ENCODE peak calls at places on chromosomes 11 and 22, in five cellular contexts. F, N, T, W and V are unnamed samples.
A peak's percentile ranks its signal among the peaks of the same experiment; 100 is the strongest.

GRCh38 chr11:85948884-85949283 is 93.7 kb downstream of the CCDC83 start:
- DNase-seq in T (no peak), W (peak; percentile 27), N (no peak), F (no peak), V (no peak)

GRCh38 chr22:39301926-39302325 is 17.5 kb downstream of the RPL3 start:
- DNase-seq in T (no peak), W (no peak), N (no peak), F (no peak), V (no peak)

GRCh38 chr11:111878385-111878765 is 590 bp downstream of the FDXACB1 start:
- DNase-seq in T (no peak), F (no peak), W (no peak), N (no peak), V (no peak)

GRCh38 chr11:29628584-29628983 is 388.2 kb downstream of the KCNA4 start:
- DNase-seq in N (no peak), T (no peak), W (no peak), F (no peak), V (no peak)

GRCh38 chr22:50303848-50304527 is 3.5 kb downstream of the PLXNB2 start:
- DNase-seq in T (peak; percentile 70), N (no peak), F (peak; percentile 69), W (no peak), V (peak; percentile 87)

GRCh38 chr11:9615031-9615451 is 41.6 kb downstream of the WEE1 start:
- DNase-seq in W (no peak), F (no peak), N (no peak), T (no peak), V (peak; percentile 5)

GRCh38 chr11:94537051-94537600 is 6.6 kb upstream of the FUT4 start:
- DNase-seq in N (no peak), T (no peak), W (peak; percentile 75), F (no peak), V (no peak)

GRCh38 chr11:707817-708420 is 1.9 kb downstream of the EPS8L2 start:
- DNase-seq in N (no peak), W (peak; percentile 27), T (no peak), F (no peak), V (no peak)

GRCh38 chr22:26429458-26430238 is 588 bp downstream of the ASPHD2 start:
- DNase-seq in N (no peak), T (no peak), W (no peak), F (no peak), V (no peak)

GRCh38 chr11:124481365-124482323 is 36.1 kb upstream of the OR8B8 start:
- DNase-seq in N (no peak), F (peak; percentile 40), T (no peak), W (peak; percentile 66), V (no peak)

GRCh38 chr11:820655-821512 is 2.2 kb downstream of the PNPLA2 start:
- DNase-seq in N (peak; percentile 93), T (peak; percentile 96), F (peak; percentile 93), W (no peak), V (peak; percentile 90)

GRCh38 chr11:46210133-46210636 is 67.3 kb upstream of the CREB3L1 start:
- DNase-seq in F (no peak), N (no peak), W (peak; percentile 62), T (no peak), V (no peak)

GRCh38 chr11:110311783-110312578 is 15.6 kb upstream of the RDX start:
- DNase-seq in T (no peak), F (no peak), N (no peak), W (peak; percentile 74), V (no peak)

GRCh38 chr11:19713221-19714092 is 820 bp downstream of the NAV2 start:
- DNase-seq in N (no peak), F (peak; percentile 57), W (no peak), T (no peak), V (no peak)

GRCh38 chr11:74256370-74257133 is 54.9 kb downstream of the P4HA3 start:
- DNase-seq in W (no peak), T (no peak), F (no peak), N (no peak), V (no peak)

GRCh38 chr11:2813141-2813908 is 72.2 kb downstream of the CDKN1C start:
- DNase-seq in W (peak; percentile 82), N (no peak), T (peak; percentile 37), F (peak; percentile 29), V (peak; percentile 52)

GRCh38 chr11:118522571-118523072 is 4.7 kb upstream of the TTC36 start:
- DNase-seq in F (no peak), N (no peak), T (no peak), W (peak; percentile 36), V (no peak)

GRCh38 chr11:121464352-121464946 is 11.7 kb upstream of the SORL1-AS1 start:
- DNase-seq in F (peak; percentile 79), W (peak; percentile 97), T (no peak), N (peak; percentile 73), V (no peak)

GRCh38 chr11:121461843-121462242 is 9.1 kb upstream of the SORL1-AS1 start:
- DNase-seq in T (no peak), N (no peak), F (no peak), W (no peak), V (no peak)

GRCh38 chr11:121465709-121466062 is 12.9 kb upstream of the SORL1-AS1 start:
- DNase-seq in T (no peak), F (no peak), N (no peak), W (no peak), V (no peak)

GRCh38 chr11:121466063-121466794 is 13.5 kb upstream of the SORL1-AS1 start:
- DNase-seq in T (peak; percentile 80), W (peak; percentile 97), N (peak; percentile 88), F (peak; percentile 95), V (peak; percentile 88)

DNA sequence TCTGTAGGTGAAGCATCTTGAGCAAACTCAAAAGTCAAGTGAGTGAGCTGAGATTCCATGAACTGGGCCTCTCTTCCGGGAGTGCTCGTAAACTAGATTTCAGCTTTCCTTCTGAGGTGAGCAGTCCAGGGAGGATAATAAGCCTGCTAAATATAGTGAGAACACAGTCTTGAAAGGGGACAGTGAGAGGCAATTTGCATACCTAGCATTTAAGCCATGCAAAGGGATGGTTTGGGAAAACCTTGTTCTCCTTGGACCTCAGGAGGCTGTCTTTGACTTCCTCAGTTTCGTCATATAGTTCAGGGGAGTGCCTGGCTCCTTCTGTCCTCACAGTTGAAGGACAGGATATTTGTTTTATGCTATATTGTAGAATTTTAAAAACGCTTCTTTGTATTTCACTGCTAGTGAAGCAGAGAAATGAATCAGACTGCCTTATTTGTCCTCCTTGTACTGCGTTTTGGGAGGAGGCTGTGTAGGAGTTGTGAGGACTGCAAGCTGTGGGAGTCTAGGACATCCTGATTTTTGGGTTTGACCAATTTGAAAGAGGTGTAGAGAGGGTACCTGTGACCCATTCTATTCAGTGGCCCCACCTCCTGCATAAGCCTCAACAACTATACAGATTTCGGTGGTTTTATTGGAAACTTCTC is 11.0 kb upstream of the SORL1-AS1 start:
- DNase-seq in F (no peak), N (no peak), W (no peak), T (no peak), V (no peak)
- H3K4me1 ChIP-seq in F (no peaks in the 10 kb centered on the region), N (no peaks in the 10 kb centered on the region), W (peaks cover 19% of the 10 kb centered on the region), T (peaks cover 60% of the 10 kb centered on the region), V (peaks cover 37% of the 10 kb centered on the region)

DNA sequence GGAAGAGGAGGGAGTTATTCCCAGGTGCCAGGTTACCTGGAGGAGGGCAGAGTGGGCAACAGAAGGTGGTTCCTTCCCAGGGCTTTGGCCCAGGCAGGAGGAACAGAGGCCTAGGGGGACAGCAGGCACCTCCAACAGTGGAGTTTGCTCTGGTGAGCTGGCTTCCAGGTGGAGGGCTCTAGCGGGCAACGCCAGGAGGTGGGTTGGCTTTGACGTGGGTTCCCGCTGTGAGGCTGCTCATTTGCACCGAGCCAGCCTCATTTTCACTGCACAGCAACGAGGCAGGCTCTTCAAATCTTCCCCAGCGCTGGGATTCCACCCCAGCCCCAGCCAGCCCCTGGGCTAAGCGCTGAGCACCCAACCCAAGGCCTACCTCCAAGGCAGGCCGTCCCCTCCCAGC is 8.1 kb downstream of the IGSF9B start:
- DNase-seq in W (no peak), T (no peak), N (no peak), F (no peak), V (no peak)
- H3K4me3 ChIP-seq in W (no peak overlapping the region), T (no peak overlapping the region), N (no peak overlapping the region), F (no peak overlapping the region), V (no peak overlapping the region)

GRCh38 chr11:122649133-122649532 is 6.4 kb upstream of the UBASH3B start:
- DNase-seq in T (no peak), W (peak; percentile 54), F (no peak), N (no peak), V (no peak)
- H3K9me3 ChIP-seq in T (no peaks in the 10 kb centered on the region), W (no peaks in the 10 kb centered on the region), F (no peaks in the 10 kb centered on the region), N (no peaks in the 10 kb centered on the region), V (no peaks in the 10 kb centered on the region)

GRCh38 chr11:60977224-60977623 is 5.7 kb downstream of the CD6 start:
- DNase-seq in N (no peak), W (no peak), F (peak; percentile 21), T (no peak), V (no peak)
- H3K4me1 ChIP-seq in N (no peaks in the 10 kb centered on the region), W (no peaks in the 10 kb centered on the region), F (no peaks in the 10 kb centered on the region), T (no peaks in the 10 kb centered on the region), V (peaks cover 6% of the 10 kb centered on the region)

DNA sequence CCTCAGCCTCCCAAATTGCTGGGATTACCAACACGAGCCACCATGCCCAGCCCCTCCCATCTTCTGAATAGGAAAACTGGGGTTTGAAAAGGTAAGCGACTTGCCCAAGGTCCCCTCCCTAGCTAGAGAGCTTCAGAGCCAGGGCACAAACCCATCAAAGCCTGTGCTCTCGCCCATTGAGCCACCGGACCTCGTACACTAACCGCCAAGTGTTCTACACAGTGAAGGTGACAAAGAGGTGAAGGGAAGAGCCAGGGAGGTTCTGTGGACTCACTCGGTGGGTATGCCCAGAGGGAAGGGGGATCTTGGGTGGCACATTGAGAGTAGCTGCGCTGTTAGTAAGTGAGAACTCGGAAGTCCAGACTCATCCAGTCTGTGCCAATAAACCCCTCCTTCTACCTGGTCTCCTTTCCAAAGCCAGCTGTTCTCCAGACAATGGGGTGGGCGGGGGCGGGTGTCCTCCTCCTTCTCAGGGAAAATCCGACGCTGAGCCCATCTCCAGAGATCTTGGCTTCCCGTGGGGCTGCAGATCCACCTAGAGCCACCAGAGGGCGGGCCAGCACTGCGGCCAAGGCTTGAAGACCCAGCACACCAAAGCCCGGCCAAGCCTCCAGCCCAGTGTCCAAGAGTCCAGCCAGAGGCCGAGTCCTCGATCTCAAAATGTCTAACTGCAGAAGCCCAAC is 3.2 kb upstream of the RTN4RL2 start:
- DNase-seq in N (peak; percentile 94), T (peak; percentile 94), F (peak; percentile 92), W (peak; percentile 60), V (peak; percentile 92)
- H3K4me3 ChIP-seq in N (no peak overlapping the region), T (no peak overlapping the region), F (no peak overlapping the region), W (no peak overlapping the region), V (no peak overlapping the region)

GRCh38 chr22:48808038-48808960 is 1019.4 kb downstream of the BRD1 start:
- DNase-seq in N (no peak), F (no peak), W (no peak), T (no peak), V (no peak)
- H3K9me3 ChIP-seq in N (no peaks in the 10 kb centered on the region), F (no peaks in the 10 kb centered on the region), W (no peaks in the 10 kb centered on the region), T (no peaks in the 10 kb centered on the region), V (no peaks in the 10 kb centered on the region)

GRCh38 chr11:77658213-77659013 is 20.8 kb upstream of the CLNS1A start:
- DNase-seq in F (no peak), N (no peak), W (peak; percentile 38), T (no peak), V (no peak)
- H3K4me1 ChIP-seq in F (no peaks in the 10 kb centered on the region), N (no peaks in the 10 kb centered on the region), W (peaks cover 2% of the 10 kb centered on the region), T (no peaks in the 10 kb centered on the region), V (no peaks in the 10 kb centered on the region)